ENCODE peak calls at places on chromosome 14, in four cellular contexts. One of them, this sample, is unnamed.

GRCh38 chr14:56195727-56196126 is 77.5 kb downstream of the PELI2 start:
- DNase-seq in HCT116: no peak
- DNase-seq in K562: no peak
- DNase-seq in SK-N-SH: no peak
- DNase-seq in this sample: peak

GRCh38 chr14:104889374-104889755 is 24.3 kb downstream of the CEP170B start:
- DNase-seq in SK-N-SH: no peak
- DNase-seq in HCT116: no peak
- DNase-seq in K562: no peak
- DNase-seq in this sample: no peak

GRCh38 chr14:104094056-104094708 is 8.7 kb downstream of the ASPG start:
- DNase-seq in K562: no peak
- DNase-seq in HCT116: no peak
- DNase-seq in SK-N-SH: no peak
- DNase-seq in this sample: no peak

GRCh38 chr14:73738518-73739173 is 24.5 kb upstream of the PNMA1 start:
- DNase-seq in K562: no peak
- DNase-seq in SK-N-SH: no peak
- DNase-seq in HCT116: no peak
- DNase-seq in this sample: no peak

GRCh38 chr14:91252901-91253794 is 8.6 kb upstream of the GPR68 start:
- DNase-seq in K562: peak
- DNase-seq in SK-N-SH: peak
- DNase-seq in HCT116: no peak
- DNase-seq in this sample: peak

GRCh38 chr14:102316048-102316745 is 3.3 kb upstream of the ZNF839 start:
- DNase-seq in K562: no peak
- DNase-seq in HCT116: no peak
- DNase-seq in SK-N-SH: no peak
- DNase-seq in this sample: no peak

GRCh38 chr14:96285667-96286066 is 29.7 kb downstream of the BDKRB1 start:
- DNase-seq in SK-N-SH: peak
- DNase-seq in K562: no peak
- DNase-seq in HCT116: no peak
- DNase-seq in this sample: no peak

GRCh38 chr14:29927596-29928341 is at the start of gene PRKD1:
- DNase-seq in HCT116: no peak
- DNase-seq in SK-N-SH: peak
- DNase-seq in K562: peak
- DNase-seq in this sample: no peak

GRCh38 chr14:87805315-87805723 is 187.7 kb downstream of the GALC start:
- DNase-seq in HCT116: no peak
- DNase-seq in SK-N-SH: peak
- DNase-seq in K562: peak
- DNase-seq in this sample: peak

GRCh38 chr14:39351708-39352107 is 80.5 kb downstream of the FBXO33 start:
- DNase-seq in HCT116: no peak
- DNase-seq in SK-N-SH: no peak
- DNase-seq in K562: no peak
- DNase-seq in this sample: no peak

GRCh38 chr14:53409289-53409688 is 256.2 kb upstream of the DDHD1 start:
- DNase-seq in K562: no peak
- DNase-seq in HCT116: no peak
- DNase-seq in SK-N-SH: no peak
- DNase-seq in this sample: no peak

GRCh38 chr14:105334383-105335230 is 20.1 kb downstream of the PACS2 start:
- DNase-seq in HCT116: peak
- DNase-seq in SK-N-SH: no peak
- DNase-seq in K562: no peak
- DNase-seq in this sample: no peak

GRCh38 chr14:103216857-103217256 is 93.6 kb downstream of the TNFAIP2 start:
- DNase-seq in HCT116: no peak
- DNase-seq in SK-N-SH: no peak
- DNase-seq in K562: no peak
- DNase-seq in this sample: no peak

GRCh38 chr14:92323031-92323915 is at the start of gene SLC24A4:
- DNase-seq in SK-N-SH: peak
- DNase-seq in HCT116: no peak
- DNase-seq in K562: no peak
- DNase-seq in this sample: no peak

GRCh38 chr14:81246561-81247270 is 26.0 kb upstream of the GTF2A1 start:
- DNase-seq in SK-N-SH: no peak
- DNase-seq in HCT116: no peak
- DNase-seq in K562: no peak
- DNase-seq in this sample: no peak

GRCh38 chr14:70436867-70437266 is 15.1 kb upstream of the ADAM21 start:
- DNase-seq in SK-N-SH: no peak
- DNase-seq in HCT116: no peak
- DNase-seq in K562: no peak
- DNase-seq in this sample: no peak

GRCh38 chr14:63448841-63449240 is 94.3 kb downstream of the PPP2R5E start:
- DNase-seq in K562: no peak
- DNase-seq in HCT116: no peak
- DNase-seq in SK-N-SH: no peak
- DNase-seq in this sample: no peak

DNA sequence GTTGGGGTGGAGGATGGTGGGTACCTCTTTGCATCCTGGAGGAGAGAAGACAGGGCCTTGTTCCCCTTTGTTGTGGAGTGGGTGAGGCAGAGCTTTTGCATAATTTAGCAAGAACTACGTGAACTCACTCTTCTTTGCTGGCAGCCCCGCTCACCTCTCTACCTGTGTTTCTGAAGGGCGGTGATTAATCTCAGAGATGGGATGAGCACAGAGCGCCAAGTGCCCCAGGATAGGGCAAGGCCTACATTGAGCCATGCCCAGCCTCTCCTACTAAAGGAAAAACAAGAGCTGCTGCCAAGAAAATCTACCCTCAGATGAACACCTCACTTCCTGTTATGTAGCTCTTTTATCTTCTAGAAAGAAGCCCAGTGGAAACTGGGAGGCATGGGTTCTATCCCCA is 1120.0 kb downstream of the VRK1 start:
- DNase-seq in HCT116: no peak
- DNase-seq in K562: no peak
- DNase-seq in SK-N-SH: no peak
- DNase-seq in this sample: no peak
- TF ChIP-seq MAX in HCT116: no peak
- TF ChIP-seq MAX in K562: no peak
- TF ChIP-seq MAX in SK-N-SH: no peak
- TF ChIP-seq MAX in this sample: no peak

GRCh38 chr14:100524933-100525243 is 62.3 kb downstream of the BEGAIN start:
- DNase-seq in K562: peak
- DNase-seq in SK-N-SH: no peak
- DNase-seq in HCT116: no peak
- DNase-seq in this sample: peak

GRCh38 chr14:100522616-100523021 is 64.6 kb downstream of the BEGAIN start:
- DNase-seq in K562: no peak
- DNase-seq in HCT116: no peak
- DNase-seq in SK-N-SH: no peak
- DNase-seq in this sample: no peak

GRCh38 chr14:100524233-100524932 is 62.8 kb downstream of the BEGAIN start:
- DNase-seq in HCT116: no peak
- DNase-seq in K562: no peak
- DNase-seq in SK-N-SH: no peak
- DNase-seq in this sample: no peak

GRCh38 chr14:100523536-100524025 is 63.6 kb downstream of the BEGAIN start:
- DNase-seq in K562: no peak
- DNase-seq in SK-N-SH: no peak
- DNase-seq in HCT116: no peak
- DNase-seq in this sample: no peak

DNA sequence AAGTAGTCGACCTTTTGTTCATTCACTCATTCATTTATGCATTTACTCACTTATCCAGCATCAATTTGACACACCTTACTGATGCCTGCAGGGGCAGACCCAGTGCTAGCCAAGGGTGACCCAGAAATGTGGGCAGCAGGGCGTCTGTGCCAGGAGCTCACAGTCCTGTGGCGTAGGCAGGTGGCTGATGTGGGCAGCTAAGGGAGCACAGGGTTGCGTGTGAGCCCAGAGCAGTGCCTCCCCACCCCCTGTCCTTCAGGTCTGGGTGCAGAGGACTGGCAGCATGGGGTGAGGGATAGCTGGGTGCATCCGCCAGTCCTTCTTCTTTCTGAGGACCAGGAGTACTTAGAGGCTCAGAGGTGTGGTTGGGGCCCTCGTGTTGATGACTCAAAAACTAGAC is 64.1 kb downstream of the BEGAIN start:
- DNase-seq in HCT116: no peak
- DNase-seq in K562: no peak
- DNase-seq in SK-N-SH: no peak
- DNase-seq in this sample: no peak
- TF ChIP-seq MAX in HCT116: no peak
- TF ChIP-seq MAX in K562: no peak
- TF ChIP-seq MAX in SK-N-SH: no peak
- TF ChIP-seq MAX in this sample: no peak

GRCh38 chr14:71591929-71592328 is 340.3 kb upstream of the RGS6 start:
- DNase-seq in SK-N-SH: no peak
- DNase-seq in HCT116: peak
- DNase-seq in K562: no peak
- DNase-seq in this sample: peak
- TF ChIP-seq MAX in SK-N-SH: no peak
- TF ChIP-seq MAX in HCT116: no peak
- TF ChIP-seq MAX in K562: no peak
- TF ChIP-seq MAX in this sample: peak

DNA sequence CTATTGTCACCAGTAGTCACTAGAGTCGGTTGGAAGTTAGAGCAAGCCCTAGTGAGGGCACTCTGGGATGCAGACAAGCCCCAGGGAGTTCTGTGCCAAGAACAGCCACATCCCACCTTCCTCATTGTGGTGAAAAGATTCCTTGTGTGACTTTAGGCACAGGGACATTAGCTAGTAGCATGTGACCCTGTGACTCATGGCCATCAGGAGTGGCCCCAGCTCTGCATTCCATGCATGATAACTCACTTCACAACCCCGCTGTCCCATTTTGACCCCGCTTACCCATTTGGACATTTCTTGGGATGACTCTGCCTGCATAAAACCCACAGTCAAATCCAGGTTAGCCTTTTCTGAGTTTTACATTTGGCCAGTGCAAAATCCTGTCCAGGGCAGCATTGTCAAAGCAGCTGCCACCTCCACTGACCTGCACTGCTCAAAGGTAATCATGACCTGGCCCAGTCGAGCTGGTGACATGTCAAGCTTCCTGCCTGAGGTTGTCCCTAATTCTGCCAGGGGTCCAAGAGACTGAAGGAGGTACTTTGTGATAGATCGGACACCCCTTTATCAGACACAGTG is 430.5 kb downstream of the DPF3 start:
- DNase-seq in HCT116: peak
- DNase-seq in SK-N-SH: no peak
- DNase-seq in K562: no peak
- DNase-seq in this sample: no peak
- TF ChIP-seq MAX in HCT116: peak
- TF ChIP-seq MAX in SK-N-SH: no peak
- TF ChIP-seq MAX in K562: no peak
- TF ChIP-seq MAX in this sample: no peak

GRCh38 chr14:86296173-86296572 is 766.2 kb downstream of the FLRT2 start:
- DNase-seq in SK-N-SH: no peak
- DNase-seq in K562: no peak
- DNase-seq in HCT116: no peak
- DNase-seq in this sample: no peak
- TF ChIP-seq MAX in SK-N-SH: no peak
- TF ChIP-seq MAX in K562: no peak
- TF ChIP-seq MAX in HCT116: no peak
- TF ChIP-seq MAX in this sample: no peak